ENCODE peak calls at places on chromosomes 16 and 17, in nine cellular contexts. One of them, this sample, is unnamed. For H3K27me3, the result is how much of the 10 kb centered on the place peaks cover.

GRCh38 chr16:8673611-8674412 is 605 bp upstream of the ABAT start:
- DNase-seq in transverse colon: no peak
- DNase-seq in WERI-Rb-1: no peak
- DNase-seq in left lung: no peak
- DNase-seq in SJCRH30: no peak
- DNase-seq in HAP-1: no peak
- DNase-seq in dorsolateral prefrontal cortex: peak
- DNase-seq in MM.1S: no peak
- DNase-seq in psoas muscle: no peak
- DNase-seq in this sample: no peak

GRCh38 chr16:2038359-2039285 is 9.0 kb downstream of the NTHL1 start:
- DNase-seq in psoas muscle: no peak
- DNase-seq in HAP-1: no peak
- DNase-seq in transverse colon: no peak
- DNase-seq in MM.1S: no peak
- DNase-seq in dorsolateral prefrontal cortex: no peak
- DNase-seq in SJCRH30: no peak
- DNase-seq in WERI-Rb-1: no peak
- DNase-seq in left lung: no peak
- DNase-seq in this sample: peak

GRCh38 chr16:75252946-75253911 is 1.8 kb upstream of the BCAR1 start:
- DNase-seq in WERI-Rb-1: no peak
- DNase-seq in psoas muscle: no peak
- DNase-seq in MM.1S: no peak
- DNase-seq in HAP-1: peak
- DNase-seq in left lung: peak
- DNase-seq in transverse colon: no peak
- DNase-seq in dorsolateral prefrontal cortex: no peak
- DNase-seq in SJCRH30: no peak
- DNase-seq in this sample: no peak

GRCh38 chr17:45440161-45440859 is 7.6 kb upstream of the ARHGAP27 start:
- DNase-seq in transverse colon: no peak
- DNase-seq in left lung: no peak
- DNase-seq in HAP-1: no peak
- DNase-seq in WERI-Rb-1: no peak
- DNase-seq in psoas muscle: no peak
- DNase-seq in SJCRH30: no peak
- DNase-seq in MM.1S: peak
- DNase-seq in dorsolateral prefrontal cortex: no peak
- DNase-seq in this sample: no peak

GRCh38 chr17:73508057-73508930 is 136.0 kb downstream of the SDK2 start:
- DNase-seq in left lung: no peak
- DNase-seq in HAP-1: no peak
- DNase-seq in dorsolateral prefrontal cortex: no peak
- DNase-seq in transverse colon: no peak
- DNase-seq in MM.1S: no peak
- DNase-seq in SJCRH30: peak
- DNase-seq in psoas muscle: peak
- DNase-seq in WERI-Rb-1: peak
- DNase-seq in this sample: no peak

GRCh38 chr17:47914296-47914948 is 18.4 kb downstream of the SP2 start:
- DNase-seq in HAP-1: no peak
- DNase-seq in transverse colon: no peak
- DNase-seq in WERI-Rb-1: peak
- DNase-seq in MM.1S: no peak
- DNase-seq in dorsolateral prefrontal cortex: no peak
- DNase-seq in psoas muscle: no peak
- DNase-seq in left lung: no peak
- DNase-seq in SJCRH30: no peak
- DNase-seq in this sample: no peak

GRCh38 chr16:88521674-88522073 is 48.5 kb upstream of the ZC3H18 start:
- DNase-seq in WERI-Rb-1: no peak
- DNase-seq in left lung: no peak
- DNase-seq in dorsolateral prefrontal cortex: no peak
- DNase-seq in transverse colon: no peak
- DNase-seq in SJCRH30: no peak
- DNase-seq in psoas muscle: no peak
- DNase-seq in HAP-1: no peak
- DNase-seq in MM.1S: no peak
- DNase-seq in this sample: no peak

GRCh38 chr17:37417852-37418251 is 11.2 kb downstream of the TADA2A start:
- DNase-seq in MM.1S: no peak
- DNase-seq in psoas muscle: no peak
- DNase-seq in left lung: no peak
- DNase-seq in dorsolateral prefrontal cortex: no peak
- DNase-seq in SJCRH30: no peak
- DNase-seq in HAP-1: no peak
- DNase-seq in transverse colon: no peak
- DNase-seq in WERI-Rb-1: no peak
- DNase-seq in this sample: no peak

GRCh38 chr17:32583053-32583452 is 96.3 kb downstream of the CDK5R1 start:
- DNase-seq in transverse colon: no peak
- DNase-seq in dorsolateral prefrontal cortex: no peak
- DNase-seq in psoas muscle: no peak
- DNase-seq in WERI-Rb-1: no peak
- DNase-seq in HAP-1: no peak
- DNase-seq in MM.1S: no peak
- DNase-seq in left lung: no peak
- DNase-seq in SJCRH30: no peak
- DNase-seq in this sample: no peak

GRCh38 chr17:17434477-17434876 is 42.3 kb upstream of the MED9 start:
- DNase-seq in WERI-Rb-1: no peak
- DNase-seq in left lung: no peak
- DNase-seq in psoas muscle: no peak
- DNase-seq in SJCRH30: no peak
- DNase-seq in HAP-1: no peak
- DNase-seq in MM.1S: no peak
- DNase-seq in dorsolateral prefrontal cortex: no peak
- DNase-seq in transverse colon: no peak
- DNase-seq in this sample: no peak

GRCh38 chr17:39653662-39654331 is 11.4 kb upstream of the TCAP start:
- DNase-seq in transverse colon: peak
- DNase-seq in psoas muscle: peak
- DNase-seq in dorsolateral prefrontal cortex: peak
- DNase-seq in MM.1S: peak
- DNase-seq in SJCRH30: peak
- DNase-seq in left lung: no peak
- DNase-seq in WERI-Rb-1: peak
- DNase-seq in HAP-1: peak
- DNase-seq in this sample: no peak

GRCh38 chr16:11615756-11616447 is 29.2 kb upstream of the LITAF start:
- DNase-seq in WERI-Rb-1: no peak
- DNase-seq in transverse colon: no peak
- DNase-seq in SJCRH30: no peak
- DNase-seq in HAP-1: no peak
- DNase-seq in MM.1S: no peak
- DNase-seq in psoas muscle: no peak
- DNase-seq in dorsolateral prefrontal cortex: no peak
- DNase-seq in left lung: no peak
- DNase-seq in this sample: no peak

GRCh38 chr16:49023095-49023494 is 258.5 kb downstream of the CBLN1 start:
- DNase-seq in SJCRH30: no peak
- DNase-seq in left lung: no peak
- DNase-seq in transverse colon: no peak
- DNase-seq in psoas muscle: no peak
- DNase-seq in MM.1S: no peak
- DNase-seq in dorsolateral prefrontal cortex: no peak
- DNase-seq in HAP-1: no peak
- DNase-seq in WERI-Rb-1: no peak
- DNase-seq in this sample: no peak

GRCh38 chr16:48936811-48937210 is 326.8 kb upstream of the N4BP1 start:
- DNase-seq in WERI-Rb-1: no peak
- DNase-seq in transverse colon: no peak
- DNase-seq in dorsolateral prefrontal cortex: no peak
- DNase-seq in SJCRH30: no peak
- DNase-seq in left lung: no peak
- DNase-seq in psoas muscle: no peak
- DNase-seq in MM.1S: no peak
- DNase-seq in HAP-1: no peak
- DNase-seq in this sample: no peak

GRCh38 chr17:66983414-66984021 is 19.0 kb downstream of the CACNG4 start:
- DNase-seq in transverse colon: no peak
- DNase-seq in HAP-1: no peak
- DNase-seq in dorsolateral prefrontal cortex: peak
- DNase-seq in SJCRH30: no peak
- DNase-seq in psoas muscle: no peak
- DNase-seq in WERI-Rb-1: no peak
- DNase-seq in MM.1S: no peak
- DNase-seq in left lung: no peak
- DNase-seq in this sample: no peak

GRCh38 chr17:879546-879945 is 97.4 kb downstream of the MRM3 start:
- DNase-seq in dorsolateral prefrontal cortex: no peak
- DNase-seq in transverse colon: peak
- DNase-seq in SJCRH30: no peak
- DNase-seq in left lung: peak
- DNase-seq in WERI-Rb-1: no peak
- DNase-seq in psoas muscle: peak
- DNase-seq in HAP-1: peak
- DNase-seq in MM.1S: peak
- DNase-seq in this sample: peak

GRCh38 chr16:78732693-78733092 is 633.2 kb downstream of the WWOX start:
- DNase-seq in dorsolateral prefrontal cortex: no peak
- DNase-seq in MM.1S: no peak
- DNase-seq in psoas muscle: no peak
- DNase-seq in left lung: no peak
- DNase-seq in transverse colon: no peak
- DNase-seq in SJCRH30: no peak
- DNase-seq in WERI-Rb-1: no peak
- DNase-seq in HAP-1: no peak
- DNase-seq in this sample: no peak

GRCh38 chr16:19384656-19385055 is 33.0 kb upstream of the TMC5 start:
- DNase-seq in psoas muscle: no peak
- DNase-seq in left lung: peak
- DNase-seq in SJCRH30: no peak
- DNase-seq in dorsolateral prefrontal cortex: no peak
- DNase-seq in MM.1S: peak
- DNase-seq in WERI-Rb-1: no peak
- DNase-seq in HAP-1: no peak
- DNase-seq in transverse colon: peak
- DNase-seq in this sample: no peak
- H3K27me3 ChIP-seq in psoas muscle: under half
- H3K27me3 ChIP-seq in left lung: under half
- H3K27me3 ChIP-seq in SJCRH30: under half
- H3K27me3 ChIP-seq in dorsolateral prefrontal cortex: under half
- H3K27me3 ChIP-seq in MM.1S: under half
- H3K27me3 ChIP-seq in WERI-Rb-1: under half
- H3K27me3 ChIP-seq in HAP-1: under half
- H3K27me3 ChIP-seq in transverse colon: under half
- H3K27me3 ChIP-seq in this sample: under half

DNA sequence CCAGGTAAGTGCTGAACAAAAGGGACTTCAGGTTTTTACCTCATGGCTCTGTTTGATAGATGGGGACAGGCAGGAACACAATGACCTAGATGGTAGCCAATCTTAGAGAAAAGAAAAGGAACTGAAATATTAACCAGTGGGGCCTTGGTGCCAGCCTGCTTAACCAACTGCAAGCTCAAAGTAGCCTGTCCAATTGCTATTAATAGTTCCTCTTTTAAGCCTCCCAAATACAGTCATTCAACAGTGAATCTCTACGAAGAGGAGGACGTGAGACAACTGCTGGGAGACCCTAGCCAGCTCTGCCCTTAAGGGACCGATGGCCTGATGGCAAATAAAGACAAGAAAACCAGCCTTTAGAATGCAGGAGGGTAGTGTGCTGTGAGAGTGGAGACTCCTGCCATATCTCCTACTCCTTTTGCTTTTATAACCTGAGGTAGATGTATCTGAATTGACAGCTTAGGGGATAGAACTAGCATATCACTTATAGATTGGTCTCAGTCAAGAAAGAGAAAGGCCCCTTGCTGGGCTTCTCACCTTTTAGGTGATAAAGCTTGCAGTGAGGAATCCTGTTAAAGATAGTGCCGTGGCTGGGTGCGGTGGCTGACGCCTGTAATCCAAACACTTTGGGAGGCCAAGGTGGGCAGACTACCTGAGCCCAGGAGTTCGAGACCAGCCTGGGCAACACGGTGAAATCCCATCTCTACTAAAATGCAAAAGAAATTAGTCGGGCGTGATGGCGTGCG is 28.3 kb downstream of the ARSG start:
- DNase-seq in dorsolateral prefrontal cortex: no peak
- DNase-seq in WERI-Rb-1: no peak
- DNase-seq in left lung: no peak
- DNase-seq in SJCRH30: no peak
- DNase-seq in MM.1S: no peak
- DNase-seq in transverse colon: no peak
- DNase-seq in psoas muscle: peak
- DNase-seq in HAP-1: no peak
- DNase-seq in this sample: no peak
- H3K4me3 ChIP-seq in dorsolateral prefrontal cortex: no peak
- H3K4me3 ChIP-seq in WERI-Rb-1: no peak
- H3K4me3 ChIP-seq in left lung: no peak
- H3K4me3 ChIP-seq in SJCRH30: no peak
- H3K4me3 ChIP-seq in MM.1S: no peak
- H3K4me3 ChIP-seq in transverse colon: no peak
- H3K4me3 ChIP-seq in psoas muscle: peak
- H3K4me3 ChIP-seq in HAP-1: no peak
- H3K4me3 ChIP-seq in this sample: no peak

DNA sequence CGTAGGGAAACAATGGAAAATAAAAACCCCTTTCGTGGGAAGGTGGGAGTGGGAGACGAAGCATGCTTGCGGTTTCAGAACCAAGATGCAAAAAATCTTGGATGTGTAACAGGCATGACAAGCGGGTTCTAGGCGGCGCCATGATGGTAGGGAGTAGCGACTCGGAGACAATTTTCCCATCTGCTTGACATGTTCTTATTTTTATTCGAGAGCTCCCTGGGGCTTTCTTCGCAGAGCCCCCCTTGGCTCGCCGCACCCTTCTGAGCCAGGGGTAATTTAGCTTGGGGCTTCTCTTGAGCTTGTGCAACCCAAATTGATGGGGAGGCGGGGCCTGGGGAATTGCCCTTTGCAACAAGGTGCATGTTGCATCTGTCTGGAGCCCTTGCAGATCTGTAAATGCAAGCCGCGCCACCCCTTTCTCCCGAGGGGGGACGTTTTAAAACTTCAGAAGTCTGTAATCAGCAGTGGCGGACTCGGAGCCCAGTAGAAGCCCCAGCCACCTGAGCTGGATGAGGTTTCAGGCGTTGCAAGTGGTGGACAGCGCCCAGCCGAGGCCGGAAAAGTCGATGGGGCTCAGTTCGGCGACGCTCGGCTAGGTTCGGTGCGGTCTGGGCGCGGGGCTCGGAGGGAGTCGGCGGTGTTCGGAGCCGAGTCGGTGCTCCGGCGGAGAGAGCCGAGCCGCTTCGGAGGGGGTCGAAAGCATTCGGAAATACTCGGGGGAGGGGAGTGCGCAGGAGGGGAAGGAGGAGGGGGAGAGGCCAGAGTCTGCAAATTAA is 2.9 kb downstream of the GNAO1 start:
- DNase-seq in psoas muscle: peak
- DNase-seq in left lung: peak
- DNase-seq in WERI-Rb-1: peak
- DNase-seq in transverse colon: peak
- DNase-seq in HAP-1: peak
- DNase-seq in dorsolateral prefrontal cortex: peak
- DNase-seq in MM.1S: no peak
- DNase-seq in SJCRH30: no peak
- DNase-seq in this sample: peak
- H3K27me3 ChIP-seq in psoas muscle: half or more
- H3K27me3 ChIP-seq in left lung: half or more
- H3K27me3 ChIP-seq in WERI-Rb-1: under half
- H3K27me3 ChIP-seq in transverse colon: half or more
- H3K27me3 ChIP-seq in HAP-1: under half
- H3K27me3 ChIP-seq in dorsolateral prefrontal cortex: under half
- H3K27me3 ChIP-seq in MM.1S: half or more
- H3K27me3 ChIP-seq in SJCRH30: under half
- H3K27me3 ChIP-seq in this sample: under half

GRCh38 chr17:34826332-34826731 is 134.9 kb downstream of the CCT6B start:
- DNase-seq in HAP-1: no peak
- DNase-seq in transverse colon: no peak
- DNase-seq in left lung: no peak
- DNase-seq in SJCRH30: peak
- DNase-seq in WERI-Rb-1: no peak
- DNase-seq in dorsolateral prefrontal cortex: no peak
- DNase-seq in MM.1S: no peak
- DNase-seq in psoas muscle: no peak
- DNase-seq in this sample: no peak
- H3K4me3 ChIP-seq in HAP-1: no peak
- H3K4me3 ChIP-seq in transverse colon: no peak
- H3K4me3 ChIP-seq in left lung: no peak
- H3K4me3 ChIP-seq in SJCRH30: no peak
- H3K4me3 ChIP-seq in WERI-Rb-1: no peak
- H3K4me3 ChIP-seq in dorsolateral prefrontal cortex: no peak
- H3K4me3 ChIP-seq in MM.1S: no peak
- H3K4me3 ChIP-seq in psoas muscle: no peak
- H3K4me3 ChIP-seq in this sample: no peak

This sample was measured in right lobe of liver.